ENCODE peak calls at places on chromosomes 4 and X, in ten cellular contexts. X, A, O, R, V, J, B, S, W and Q are unnamed samples.

GRCh38 chr4:119518915-119519410 is 109.6 kb downstream of the PDE5A start:
- DNase-seq in W (no peak), A (no peak), J (no peak), S (no peak), B (no peak), R (no peak), V (no peak), O (no peak), X (peak; percentile 14), Q (no peak)

GRCh38 chr4:87498446-87498900 is 30.7 kb downstream of the SPARCL1 start:
- DNase-seq in W (no peak), B (peak; percentile 18), J (no peak), O (no peak), A (no peak), S (no peak), R (no peak), X (no peak), V (no peak), Q (no peak)

GRCh38 chrX:72382199-72382590 is 76.5 kb upstream of the CITED1 start:
- DNase-seq in A (no peak), B (no peak), S (peak; percentile 8), O (no peak), V (no peak), R (no peak), J (no peak), X (no peak), W (no peak), Q (no peak)

GRCh38 chr4:77225022-77225421 is 68.0 kb downstream of the CCNG2 start:
- DNase-seq in V (no peak), R (no peak), W (no peak), B (no peak), O (no peak), A (no peak), S (no peak), J (no peak), X (no peak), Q (no peak)

GRCh38 chr4:689498-690122 is 659 bp upstream of the SLC49A3 start:
- DNase-seq in V (no peak), O (no peak), X (no peak), S (no peak), A (no peak), B (no peak), J (no peak), R (no peak), W (no peak), Q (peak; percentile 45)

GRCh38 chr4:161273607-161274006 is 890.2 kb downstream of the FSTL5 start:
- DNase-seq in O (no peak), X (no peak), V (no peak), S (no peak), W (no peak), B (no peak), A (no peak), R (no peak), J (no peak), Q (no peak)

GRCh38 chr4:78057135-78057599 is at the start of gene FRAS1:
- DNase-seq in V (peak; percentile 82), W (no peak), B (peak; percentile 3), A (peak; percentile 19), X (peak; percentile 87), S (peak; percentile 43), O (no peak), R (peak; percentile 18), J (no peak), Q (peak; percentile 71)

GRCh38 chr4:1862055-1862911 is 6.3 kb upstream of the LETM1 start:
- DNase-seq in B (peak; percentile 58), R (no peak), J (no peak), W (no peak), S (no peak), A (no peak), V (no peak), X (no peak), O (no peak), Q (no peak)

GRCh38 chr4:3530051-3530450 is 2.2 kb downstream of the LRPAP1 start:
- DNase-seq in S (no peak), R (no peak), O (no peak), V (no peak), X (no peak), W (no peak), A (no peak), J (no peak), B (no peak), Q (no peak)
- H3K4me3 ChIP-seq in S (no peak overlapping the region), R (no peak overlapping the region), O (no peak overlapping the region), V (no peak overlapping the region), X (no peak overlapping the region), W (no peak overlapping the region), A (no peak overlapping the region), J (no peak overlapping the region), B (peak overlapping the region; percentile 13), Q (no peak overlapping the region)

GRCh38 chr4:15707363-15707715 is 4.5 kb downstream of the BST1 start:
- DNase-seq in A (no peak), J (no peak), S (no peak), O (no peak), W (no peak), V (no peak), R (no peak), B (no peak), X (no peak), Q (no peak)

GRCh38 chr4:15706646-15707362 is 3.9 kb downstream of the BST1 start:
- DNase-seq in X (no peak), V (no peak), O (no peak), R (no peak), S (no peak), B (no peak), J (no peak), A (no peak), W (no peak), Q (no peak)

GRCh38 chr4:15704145-15704544 is 1.3 kb downstream of the BST1 start:
- DNase-seq in R (no peak), B (no peak), W (no peak), V (no peak), J (no peak), A (no peak), X (no peak), O (no peak), S (no peak), Q (no peak)

GRCh38 chr4:15702941-15703403 is at the start of gene BST1:
- DNase-seq in W (peak; percentile 85), J (no peak), B (peak; percentile 44), V (no peak), R (peak; percentile 81), X (peak; percentile 28), A (peak; percentile 67), O (peak; percentile 9), S (peak; percentile 60), Q (peak; percentile 85)

DNA sequence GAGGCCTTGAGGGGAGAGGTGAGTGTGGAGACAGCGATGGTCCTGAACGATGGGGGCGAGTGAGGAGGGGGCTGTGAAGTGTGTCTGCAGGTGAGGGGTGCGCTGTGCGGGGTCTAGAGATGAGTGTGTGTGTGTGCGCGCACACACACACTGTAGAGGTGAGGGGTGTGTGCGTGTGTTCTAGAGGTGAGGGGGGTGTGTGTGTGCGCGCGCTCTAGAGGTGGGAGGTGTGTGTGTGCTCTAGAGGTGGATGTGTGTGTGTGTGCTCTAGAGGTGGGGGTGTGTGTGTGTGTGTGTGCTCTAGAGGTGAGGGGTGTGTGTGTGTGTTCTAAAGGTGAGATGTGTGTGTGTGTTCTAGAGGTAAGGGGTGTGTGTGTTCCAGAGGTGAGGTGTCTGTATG is 574 bp downstream of the BST1 start:
- DNase-seq in S (no peak), V (no peak), R (no peak), A (no peak), X (no peak), J (no peak), B (no peak), W (no peak), O (no peak), Q (no peak)
- H3K4me3 ChIP-seq in S (peak overlapping the region; percentile 67), V (no peak overlapping the region), R (peak overlapping the region; percentile 40), A (peak overlapping the region; percentile 63), X (no peak overlapping the region), J (no peak overlapping the region), B (no peak overlapping the region), W (peak overlapping the region; percentile 57), O (peak overlapping the region; percentile 43), Q (no peak overlapping the region)

GRCh38 chr4:133151301-133151680 is 2.2 kb downstream of the PCDH10 start:
- DNase-seq in V (peak; percentile 39), J (no peak), R (no peak), O (no peak), X (peak; percentile 67), B (no peak), W (no peak), S (no peak), A (no peak), Q (peak; percentile 76)
- H3K4me3 ChIP-seq in V (peak overlapping the region; percentile 50), J (no peak overlapping the region), R (peak overlapping the region; percentile 3), O (no peak overlapping the region), X (peak overlapping the region; percentile 57), B (no peak overlapping the region), W (peak overlapping the region; percentile 40), S (peak overlapping the region; percentile 60), A (peak overlapping the region; percentile 62), Q (peak overlapping the region; percentile 5)

GRCh38 chrX:20364238-20364637 is 97.5 kb upstream of the RPS6KA3 start:
- DNase-seq in J (no peak), S (no peak), B (no peak), R (no peak), A (no peak), V (no peak), O (no peak), W (no peak), X (no peak), Q (no peak)

GRCh38 chrX:20361081-20361889 is 94.6 kb upstream of the RPS6KA3 start:
- DNase-seq in R (no peak), A (peak; percentile 17), O (no peak), J (no peak), V (no peak), S (no peak), X (peak; percentile 17), B (no peak), W (no peak), Q (no peak)

GRCh38 chrX:20361890-20362262 is 95.2 kb upstream of the RPS6KA3 start:
- DNase-seq in S (no peak), V (peak; percentile 25), B (no peak), O (no peak), J (no peak), X (peak; percentile 27), A (no peak), W (no peak), R (no peak), Q (no peak)

GRCh38 chrX:20363003-20363674 is 96.4 kb upstream of the RPS6KA3 start:
- DNase-seq in S (peak; percentile 13), W (no peak), V (no peak), A (no peak), O (no peak), R (peak; percentile 21), X (no peak), J (no peak), B (no peak), Q (no peak)

DNA sequence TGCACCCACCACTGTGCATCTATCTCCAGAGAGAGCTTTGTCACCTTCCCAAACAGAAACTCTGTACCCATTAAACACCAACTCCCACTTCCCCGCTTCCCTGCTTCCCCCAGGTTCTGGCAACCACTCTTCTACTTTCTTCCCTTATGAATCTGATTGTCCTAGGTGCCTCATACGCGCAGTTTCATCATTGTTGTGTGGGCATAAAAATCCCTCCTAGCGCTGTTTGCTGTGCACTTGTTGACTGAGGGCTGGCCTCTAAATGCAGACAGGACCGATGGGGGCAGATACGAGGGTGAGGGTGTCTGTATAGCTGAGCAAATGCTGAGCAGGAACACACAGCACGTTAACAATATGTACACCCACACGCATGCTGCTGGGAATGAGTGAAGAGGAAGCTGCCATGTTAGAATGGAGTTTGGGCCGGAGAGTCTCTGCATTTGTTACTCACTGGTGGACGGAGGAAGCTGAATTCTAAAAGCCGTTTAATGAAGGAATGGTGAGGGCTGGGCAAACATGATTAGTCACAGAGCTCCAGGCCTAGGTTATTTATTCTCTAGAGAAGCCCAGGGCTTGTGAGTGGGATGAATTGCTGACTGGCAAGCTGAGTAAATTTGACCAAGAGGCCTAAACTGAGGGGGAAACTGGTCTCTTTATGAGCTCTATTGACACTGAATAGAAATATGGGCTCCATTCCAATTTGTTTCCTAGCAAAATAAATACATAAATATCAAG is 95.7 kb upstream of the RPS6KA3 start:
- DNase-seq in V (no peak), J (no peak), B (no peak), O (no peak), W (no peak), R (no peak), S (no peak), X (peak; percentile 1), A (no peak), Q (no peak)
- H3K4me3 ChIP-seq in V (no peak overlapping the region), J (no peak overlapping the region), B (no peak overlapping the region), O (no peak overlapping the region), W (no peak overlapping the region), R (no peak overlapping the region), S (no peak overlapping the region), X (no peak overlapping the region), A (peak overlapping the region; percentile 37), Q (no peak overlapping the region)